ENCODE peak calls at places on chromosomes 3 and 15, in seven cellular contexts. G, M, L, D, J, O and P are unnamed samples.

GRCh38 chr3:185069583-185070030 is 83.3 kb downstream of the C3orf70 start:
- DNase-seq in O (no peak), J (no peak), L (no peak), D (no peak), G (peak), M (no peak), P (no peak)

GRCh38 chr15:63045438-63046278 is 3.1 kb downstream of the TPM1 start:
- DNase-seq in O (peak), D (no peak), J (no peak), M (no peak), G (no peak), L (no peak), P (no peak)

GRCh38 chr15:87604857-87605446 is 651.6 kb downstream of the NTRK3 start:
- DNase-seq in M (no peak), L (no peak), G (peak), J (no peak), D (no peak), O (no peak), P (no peak)

GRCh38 chr15:69475769-69476358 is 23.2 kb downstream of the RPLP1 start:
- DNase-seq in O (peak), L (peak), M (peak), J (peak), G (peak), D (peak), P (peak)

GRCh38 chr3:58683001-58683845 is 16.6 kb upstream of the FAM3D start:
- DNase-seq in J (no peak), L (no peak), M (no peak), O (peak), D (no peak), G (peak), P (no peak)

GRCh38 chr3:45751537-45752242 is 44.6 kb downstream of the SLC6A20 start:
- DNase-seq in D (no peak), L (no peak), G (no peak), M (no peak), O (no peak), J (no peak), P (no peak)

GRCh38 chr3:185236969-185237368 is 16.9 kb downstream of the EHHADH start:
- DNase-seq in D (no peak), M (no peak), O (no peak), L (no peak), J (no peak), G (no peak), P (no peak)

GRCh38 chr3:11118181-11118682 is 36.1 kb upstream of the HRH1 start:
- DNase-seq in J (no peak), L (no peak), D (no peak), G (peak), O (peak), M (no peak), P (no peak)

GRCh38 chr3:80769683-80770082 is 991.8 kb downstream of the GBE1 start:
- DNase-seq in D (no peak), M (no peak), J (no peak), O (no peak), G (no peak), L (no peak), P (no peak)

GRCh38 chr15:96359772-96360498 is 29.4 kb downstream of the NR2F2 start:
- DNase-seq in O (peak), J (peak), D (no peak), G (peak), L (no peak), M (peak), P (no peak)

GRCh38 chr15:88574646-88575045 is 28.2 kb upstream of the DET1 start:
- DNase-seq in G (no peak), J (no peak), M (no peak), O (no peak), D (no peak), L (no peak), P (no peak)

GRCh38 chr15:80924278-80924677 is 65.3 kb downstream of the MESD start:
- DNase-seq in J (no peak), M (no peak), L (no peak), G (no peak), O (no peak), D (no peak), P (no peak)

GRCh38 chr3:157077565-157077991 is 82.4 kb downstream of the CCNL1 start:
- DNase-seq in J (no peak), G (peak), O (no peak), L (no peak), D (no peak), M (peak), P (no peak)

GRCh38 chr3:153096611-153097200 is 65.3 kb upstream of the RAP2B start:
- DNase-seq in M (peak), O (no peak), L (no peak), J (no peak), D (no peak), G (no peak), P (no peak)